ENCODE peak calls at places on chromosomes 12 and 14, in four cellular contexts. X, W, V and B are unnamed samples.
A peak's percentile ranks its signal among the peaks of the same experiment; 100 is the strongest.

GRCh38 chr12:117045175-117045997 is 53.8 kb downstream of the TESC start:
- DNase-seq in X (no peak), W (no peak), V (no peak), B (no peak)

GRCh38 chr14:68982581-68982980 is 3.5 kb upstream of the ACTN1 start:
- DNase-seq in X (no peak), W (peak; percentile 45), V (no peak), B (no peak)

GRCh38 chr12:104049278-104050257 is at the start of gene GLT8D2:
- DNase-seq in X (peak; percentile 71), W (peak; percentile 74), V (peak; percentile 46), B (peak; percentile 56)

GRCh38 chr14:78202976-78203375 is 32.8 kb downstream of the NRXN3 start:
- DNase-seq in X (no peak), W (no peak), V (no peak), B (no peak)

GRCh38 chr12:119208626-119209061 is 29.9 kb downstream of the HSPB8 start:
- DNase-seq in X (no peak), W (no peak), V (peak; percentile 75), B (peak; percentile 59)

GRCh38 chr14:23121401-23121800 is 2.3 kb upstream of the CEBPE start:
- DNase-seq in X (no peak), W (peak; percentile 75), V (no peak), B (no peak)

GRCh38 chr14:103629503-103630121 is 601 bp downstream of the KLC1 start:
- DNase-seq in X (peak; percentile 80), W (peak; percentile 69), V (peak; percentile 43), B (peak; percentile 68)

GRCh38 chr14:106129274-106129673 is 602.9 kb downstream of the TMEM121 start:
- DNase-seq in X (no peak), W (no peak), V (no peak), B (no peak)

GRCh38 chr12:80936353-80936641 is 1.4 kb downstream of the LIN7A start:
- DNase-seq in X (no peak), W (no peak), V (peak; percentile 13), B (no peak)

GRCh38 chr12:54220092-54220557 is 31.3 kb upstream of the SMUG1 start:
- DNase-seq in X (peak; percentile 61), W (peak; percentile 72), V (peak; percentile 83), B (no peak)

GRCh38 chr14:104870368-104871144 is 5.5 kb downstream of the CEP170B start:
- DNase-seq in X (peak; percentile 69), W (peak; percentile 22), V (no peak), B (peak; percentile 51)

GRCh38 chr12:106739318-106739717 is 35.2 kb upstream of the RIC8B start:
- DNase-seq in X (no peak), W (no peak), V (no peak), B (no peak)

GRCh38 chr12:106739815-106740552 is 34.5 kb upstream of the RIC8B start:
- DNase-seq in X (no peak), W (no peak), V (no peak), B (no peak)

GRCh38 chr12:106732890-106733289 is 41.6 kb upstream of the RIC8B start:
- DNase-seq in X (no peak), W (no peak), V (no peak), B (no peak)

GRCh38 chr12:106733660-106734059 is 40.8 kb upstream of the RIC8B start:
- DNase-seq in X (no peak), W (no peak), V (no peak), B (no peak)

DNA sequence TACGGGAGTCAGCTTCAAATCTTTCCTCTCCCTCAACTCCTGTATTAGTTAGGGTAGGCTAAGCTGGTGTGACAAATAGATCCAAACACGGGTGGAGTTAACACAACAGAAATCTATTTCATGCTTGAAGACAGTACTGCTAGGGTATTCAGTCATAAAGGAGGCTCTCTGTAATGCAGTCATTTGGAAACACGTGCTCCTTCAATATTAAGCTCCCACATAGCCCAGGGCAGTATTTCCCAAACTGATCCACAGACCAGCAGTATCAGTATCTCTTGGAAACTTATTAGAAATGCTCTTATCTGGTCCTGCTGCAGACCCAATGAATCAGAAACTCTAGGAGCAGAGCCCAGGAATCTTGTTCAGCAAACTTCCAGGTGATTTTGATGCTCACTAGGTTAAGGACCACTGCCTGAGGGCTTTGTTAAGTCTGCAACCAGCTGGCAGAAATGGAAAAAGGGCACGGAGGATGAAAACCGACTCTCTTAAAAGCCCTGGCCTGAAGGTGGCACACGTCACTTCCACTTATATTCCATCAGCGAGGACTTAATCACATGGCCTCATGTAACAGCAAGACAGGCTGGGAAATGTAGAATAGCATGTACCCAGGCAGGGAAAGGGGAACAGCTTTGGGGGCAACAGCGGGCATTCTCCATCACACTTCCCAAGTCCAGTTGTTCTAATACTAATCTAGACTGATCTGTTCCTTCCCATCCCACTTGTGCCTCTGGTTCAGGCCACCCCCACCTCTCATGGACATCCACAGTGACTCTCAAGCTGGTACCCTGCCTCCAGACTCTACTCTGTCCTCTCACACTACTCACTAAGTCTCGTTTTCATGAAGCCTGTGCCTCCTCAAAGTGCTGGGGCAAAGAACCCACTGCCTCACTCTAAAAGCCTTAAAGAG is 38.2 kb upstream of the RIC8B start:
- DNase-seq in X (no peak), W (no peak), V (no peak), B (no peak)
- TF ChIP-seq CTCF in X (no peak), W (no peak), V (no peak), B (no peak)

DNA sequence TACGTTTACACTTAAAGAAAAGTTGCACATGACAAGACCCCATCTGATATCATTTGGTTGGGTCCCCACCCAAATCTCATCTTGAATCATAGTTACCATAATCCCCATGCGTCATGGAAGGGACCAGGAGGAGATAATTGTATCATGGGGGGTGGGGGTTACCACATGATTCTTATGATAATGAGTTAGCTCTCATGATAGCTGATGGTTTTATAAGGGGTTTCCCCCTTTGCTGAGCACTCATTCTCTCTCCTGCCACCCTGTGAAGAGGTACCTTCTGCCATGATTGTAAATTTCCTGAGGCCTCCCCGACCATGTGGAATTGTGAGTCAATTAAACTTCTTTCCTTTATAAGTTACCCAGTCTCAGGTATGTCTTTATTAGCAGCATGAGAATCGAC is 60.3 kb downstream of the PHLDA1 start:
- DNase-seq in X (no peak), W (no peak), V (no peak), B (no peak)
- H3K36me3 ChIP-seq in X (no peaks in the 10 kb centered on the region), W (no peaks in the 10 kb centered on the region), V (no peaks in the 10 kb centered on the region), B (no peaks in the 10 kb centered on the region)

DNA sequence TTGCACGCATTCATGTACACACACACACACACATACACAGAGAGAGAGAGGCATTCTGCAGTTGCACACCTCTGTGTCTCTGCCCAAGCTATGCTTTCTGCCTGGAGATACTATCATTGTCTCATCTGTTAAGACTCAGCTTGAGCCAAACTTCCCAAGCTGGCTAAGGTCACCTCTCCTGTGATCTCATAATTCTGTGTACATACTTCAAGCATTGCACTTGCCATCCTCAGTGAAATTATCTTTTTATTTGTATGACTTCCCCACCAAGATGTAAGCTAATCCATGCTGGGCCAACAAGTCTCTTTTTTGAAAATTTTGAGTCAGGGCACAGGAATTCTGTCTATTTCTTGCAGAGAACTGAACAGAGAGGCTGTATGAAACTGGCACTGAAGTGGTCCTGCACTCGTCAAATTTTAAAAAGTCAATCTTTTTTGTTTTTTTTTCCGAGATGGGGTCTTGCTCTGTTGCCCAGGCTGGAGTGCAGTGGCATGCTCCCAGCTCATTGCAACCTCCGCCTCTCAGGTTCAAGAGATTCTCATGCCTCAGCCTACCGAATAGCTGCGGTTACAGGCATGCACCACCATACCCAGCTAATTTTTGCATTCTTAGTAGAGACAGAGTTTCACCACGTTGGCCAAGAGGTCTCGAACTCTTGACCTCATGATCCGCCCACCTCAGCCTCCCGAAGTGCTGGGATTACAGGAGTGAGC is 44.3 kb downstream of the TMTC1 start:
- DNase-seq in X (no peak), W (no peak), V (no peak), B (no peak)
- H3K4me1 ChIP-seq in X (no peaks in the 10 kb centered on the region), W (peaks cover 7% of the 10 kb centered on the region), V (peaks cover 9% of the 10 kb centered on the region), B (peaks cover 9% of the 10 kb centered on the region)

DNA sequence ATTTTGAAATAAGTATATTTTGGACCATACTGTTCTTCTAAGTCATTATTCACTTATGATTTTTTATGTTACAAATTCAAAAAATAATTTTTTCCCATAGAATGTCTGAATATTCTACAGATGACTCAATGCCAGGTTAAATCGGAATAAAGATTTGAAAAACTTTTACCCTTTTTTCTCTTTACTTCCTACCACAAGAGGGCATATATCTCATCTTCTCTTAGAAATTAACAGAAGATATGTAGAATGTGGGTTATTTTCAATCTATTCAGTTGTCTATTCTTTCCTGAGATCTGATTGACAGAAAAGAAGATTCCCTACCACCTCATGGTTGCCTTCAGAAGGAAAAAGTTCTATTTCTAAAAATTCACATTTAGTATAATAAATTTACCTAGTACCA is 53.0 kb upstream of the KITLG start:
- DNase-seq in X (no peak), W (no peak), V (no peak), B (no peak)
- TF ChIP-seq CTCF in X (peak; percentile 30), W (no peak), V (no peak), B (no peak)

GRCh38 chr12:48072266-48072665 is 33.6 kb downstream of the SENP1 start:
- DNase-seq in X (no peak), W (no peak), V (no peak), B (no peak)

GRCh38 chr12:48078901-48079300 is 27.0 kb downstream of the SENP1 start:
- DNase-seq in X (peak; percentile 65), W (no peak), V (no peak), B (no peak)

GRCh38 chr12:48074266-48074665 is 31.6 kb downstream of the SENP1 start:
- DNase-seq in X (no peak), W (no peak), V (no peak), B (no peak)

GRCh38 chr12:48077111-48077510 is 28.8 kb downstream of the SENP1 start:
- DNase-seq in X (no peak), W (no peak), V (no peak), B (no peak)

GRCh38 chr12:48075833-48076232 is 30.0 kb downstream of the SENP1 start:
- DNase-seq in X (no peak), W (no peak), V (no peak), B (no peak)
- H3K36me3 ChIP-seq in X (peaks cover 48% of the 10 kb centered on the region), W (no peaks in the 10 kb centered on the region), V (peaks cover 47% of the 10 kb centered on the region), B (peaks cover 53% of the 10 kb centered on the region)

GRCh38 chr14:56805201-56805991 is 4.9 kb downstream of the OTX2 start:
- DNase-seq in X (no peak), W (no peak), V (no peak), B (no peak)
- H3K4me1 ChIP-seq in X (no peaks in the 10 kb centered on the region), W (no peaks in the 10 kb centered on the region), V (peaks cover 16% of the 10 kb centered on the region), B (peaks cover 9% of the 10 kb centered on the region)

GRCh38 chr14:91059576-91060471 is 617 bp downstream of the RPS6KA5 start:
- DNase-seq in X (peak; percentile 79), W (peak; percentile 65), V (no peak), B (peak; percentile 70)
- TF ChIP-seq CTCF in X (no peak), W (no peak), V (no peak), B (no peak)

GRCh38 chr12:57154804-57155434 is 7.5 kb upstream of the LRP1-AS start:
- DNase-seq in X (no peak), W (no peak), V (no peak), B (no peak)
- H3K36me3 ChIP-seq in X (peaks cover 56% of the 10 kb centered on the region), W (no peaks in the 10 kb centered on the region), V (peaks cover 66% of the 10 kb centered on the region), B (peaks cover 71% of the 10 kb centered on the region)